ENCODE peak calls at places on chromosomes 13 and 19, in six cellular contexts. D, K, Z, Q, M and W are unnamed samples.

GRCh38 chr13:79328510-79328909 is 77.5 kb downstream of the RBM26 start:
- DNase-seq in D (no peak), K (no peak), Z (no peak), Q (no peak), M (no peak), W (no peak)

GRCh38 chr19:40633207-40633606 is 32.0 kb downstream of the LTBP4 start:
- DNase-seq in D (no peak), K (peak), Z (no peak), Q (no peak), M (no peak), W (peak)

GRCh38 chr19:14434543-14435319 is 1.6 kb downstream of the PKN1 start:
- DNase-seq in D (peak), K (peak), Z (peak), Q (peak), M (no peak), W (peak)

GRCh38 chr19:41753936-41754529 is 1.3 kb upstream of the CEACAM6 start:
- DNase-seq in D (peak), K (peak), Z (no peak), Q (peak), M (peak), W (peak)

GRCh38 chr13:37134411-37135041 is 29.1 kb upstream of the CSNK1A1L start:
- DNase-seq in D (no peak), K (peak), Z (no peak), Q (no peak), M (no peak), W (peak)

GRCh38 chr13:66513728-66514127 is 716.4 kb downstream of the PCDH9 start:
- DNase-seq in D (no peak), K (no peak), Z (no peak), Q (no peak), M (no peak), W (peak)

GRCh38 chr13:40061466-40062450 is 406.3 kb downstream of the COG6 start:
- DNase-seq in D (no peak), K (peak), Z (no peak), Q (no peak), M (no peak), W (peak)

GRCh38 chr19:16627194-16627927 is 643 bp downstream of the MED26 start:
- DNase-seq in D (peak), K (peak), Z (peak), Q (no peak), M (no peak), W (peak)

GRCh38 chr13:106593131-106593530 is 25.2 kb upstream of the ARGLU1 start:
- DNase-seq in D (no peak), K (no peak), Z (no peak), Q (no peak), M (no peak), W (no peak)

DNA sequence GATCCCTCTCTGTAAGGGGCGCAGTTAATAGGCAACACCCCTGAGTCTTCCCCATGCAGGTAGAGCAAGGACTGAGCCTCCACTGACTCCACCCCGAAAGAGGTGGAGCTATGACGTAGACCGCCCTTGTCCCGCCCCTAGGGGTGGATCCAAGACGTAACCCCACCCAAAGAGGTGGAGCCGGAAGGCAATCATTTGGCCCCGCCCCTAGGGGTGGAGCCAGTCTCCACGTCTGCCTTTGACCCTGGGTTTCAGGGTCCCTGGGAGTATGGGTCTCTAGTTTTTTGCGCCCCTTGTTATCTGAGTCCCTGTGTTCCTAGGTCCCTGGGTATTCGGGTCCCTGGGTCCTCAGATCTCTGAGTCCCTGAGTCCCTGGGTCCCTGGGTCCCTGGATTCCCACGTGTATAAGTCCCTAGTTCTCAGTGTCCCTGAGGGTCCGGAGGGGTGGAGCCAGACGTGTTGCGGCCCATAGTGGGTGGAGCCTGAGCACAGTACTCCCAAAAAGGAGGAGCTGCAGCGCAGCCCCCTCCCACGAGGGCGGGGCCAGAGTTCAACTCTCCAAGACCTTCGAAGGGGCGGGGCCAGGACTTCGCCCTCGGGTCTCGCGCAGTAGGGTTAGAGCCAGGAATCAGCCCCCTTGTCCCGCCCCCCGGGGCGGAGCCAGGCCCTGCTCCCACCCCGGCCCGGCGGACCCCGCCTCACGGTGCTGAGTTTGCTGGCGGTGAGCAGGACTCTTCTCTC is 5.3 kb downstream of the DENND1C start:
- DNase-seq in D (no peak), K (peak), Z (peak), Q (no peak), M (no peak), W (peak)
- H3K4me3 ChIP-seq in D (no peak), K (no peak), Z (peak), Q (no peak), M (no peak), W (peak)

GRCh38 chr13:96984061-96984508 is 10.2 kb downstream of the OXGR1 start:
- DNase-seq in D (no peak), K (no peak), Z (no peak), Q (no peak), M (no peak), W (peak)
- TF ChIP-seq CTCF in D (peak), K (peak), Z (no peak), Q (no peak), M (peak), W (peak)

GRCh38 chr19:13026478-13026999 is 31.3 kb downstream of the NFIX start:
- DNase-seq in D (no peak), K (peak), Z (no peak), Q (no peak), M (no peak), W (no peak)

GRCh38 chr19:13023666-13024065 is 28.4 kb downstream of the NFIX start:
- DNase-seq in D (no peak), K (peak), Z (no peak), Q (no peak), M (no peak), W (no peak)

GRCh38 chr19:13025819-13026477 is 30.7 kb downstream of the NFIX start:
- DNase-seq in D (no peak), K (no peak), Z (no peak), Q (no peak), M (no peak), W (no peak)

GRCh38 chr19:13024126-13024957 is 29.1 kb downstream of the NFIX start:
- DNase-seq in D (no peak), K (peak), Z (no peak), Q (no peak), M (no peak), W (peak)

GRCh38 chr19:13024958-13025653 is 29.8 kb downstream of the NFIX start:
- DNase-seq in D (no peak), K (peak), Z (no peak), Q (no peak), M (no peak), W (no peak)
- H3K4me3 ChIP-seq in D (peak), K (peak), Z (peak), Q (peak), M (no peak), W (peak)

DNA sequence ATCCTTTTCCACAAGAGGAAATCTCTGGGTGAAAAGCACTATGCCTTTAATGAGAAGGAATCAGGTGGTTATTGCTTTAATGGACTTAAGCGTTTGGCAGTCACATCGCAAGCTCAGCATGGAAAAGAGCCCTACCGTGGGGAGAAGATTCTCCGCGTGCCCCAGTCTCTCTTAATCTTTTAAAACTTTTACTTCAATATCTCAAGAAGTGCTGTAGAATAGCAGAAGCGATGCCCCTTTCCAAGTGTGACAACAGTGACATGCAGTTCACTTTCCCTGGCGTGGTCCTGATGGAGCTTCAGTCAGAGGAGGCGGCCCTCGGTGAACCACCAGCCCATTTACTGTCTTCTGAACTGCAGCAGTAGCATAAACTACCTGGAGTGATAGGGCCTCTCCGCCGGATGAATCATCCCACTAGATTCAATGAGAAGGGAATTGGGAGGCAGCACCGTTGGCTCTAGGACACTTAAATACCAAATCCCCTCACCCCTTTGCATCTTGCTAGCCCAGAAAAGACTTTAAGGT is 112.7 kb upstream of the GPR12 start:
- DNase-seq in D (no peak), K (no peak), Z (no peak), Q (no peak), M (no peak), W (no peak)
- TF ChIP-seq CTCF in D (no peak), K (no peak), Z (no peak), Q (no peak), M (no peak), W (no peak)

GRCh38 chr19:53908106-53908932 is 759 bp upstream of the CACNG7 start:
- DNase-seq in D (peak), K (peak), Z (peak), Q (no peak), M (peak), W (peak)
- H3K4me3 ChIP-seq in D (no peak), K (peak), Z (no peak), Q (no peak), M (peak), W (no peak)

GRCh38 chr13:113086031-113086750 is 19.4 kb upstream of the F7 start:
- DNase-seq in D (no peak), K (no peak), Z (peak), Q (no peak), M (peak), W (no peak)
- TF ChIP-seq CTCF in D (no peak), K (no peak), Z (no peak), Q (peak), M (peak), W (peak)

GRCh38 chr19:49812997-49813861 is at the start of gene FUZ:
- DNase-seq in D (peak), K (peak), Z (peak), Q (peak), M (peak), W (peak)

GRCh38 chr19:49812452-49812996 is 568 bp downstream of the FUZ start:
- DNase-seq in D (no peak), K (no peak), Z (no peak), Q (no peak), M (no peak), W (no peak)

GRCh38 chr19:49811328-49811727 is 1.8 kb downstream of the FUZ start:
- DNase-seq in D (no peak), K (no peak), Z (no peak), Q (no peak), M (no peak), W (no peak)

GRCh38 chr19:49816616-49817015 is 1.5 kb upstream of the MED25 start:
- DNase-seq in D (no peak), K (no peak), Z (no peak), Q (no peak), M (no peak), W (no peak)

GRCh38 chr19:49814010-49814409 is 918 bp upstream of the FUZ start:
- DNase-seq in D (no peak), K (no peak), Z (no peak), Q (no peak), M (no peak), W (no peak)
- H3K4me3 ChIP-seq in D (no peak), K (peak), Z (peak), Q (no peak), M (peak), W (peak)

DNA sequence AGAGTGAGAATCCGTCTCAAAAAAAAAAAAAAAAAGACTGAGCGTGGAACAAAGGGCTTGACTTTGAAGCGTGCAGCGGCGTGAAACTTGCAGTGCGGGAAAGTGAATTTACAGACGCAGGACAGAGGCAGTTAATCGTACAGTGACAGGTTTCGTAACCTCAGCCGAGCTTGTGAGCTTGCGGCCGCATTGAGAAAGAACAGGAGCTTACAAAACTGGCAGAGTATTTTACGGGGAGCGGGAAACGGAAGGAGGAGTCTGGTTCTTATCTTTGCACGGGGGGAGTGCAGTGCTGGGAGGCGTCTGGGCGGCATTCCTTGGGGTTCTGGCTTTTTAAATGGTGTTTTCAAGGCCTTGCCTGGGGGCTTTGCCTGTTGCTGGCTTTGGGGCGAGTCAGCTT is 6.0 kb upstream of the BSG start:
- DNase-seq in D (no peak), K (peak), Z (no peak), Q (no peak), M (no peak), W (no peak)
- TF ChIP-seq CTCF in D (no peak), K (no peak), Z (no peak), Q (no peak), M (no peak), W (no peak)

GRCh38 chr19:33301900-33302174 is 497 bp downstream of the CEBPA start:
- DNase-seq in D (no peak), K (no peak), Z (no peak), Q (no peak), M (no peak), W (no peak)

GRCh38 chr19:33302974-33303790 is 848 bp upstream of the CEBPA start:
- DNase-seq in D (no peak), K (peak), Z (peak), Q (no peak), M (peak), W (peak)

GRCh38 chr19:33300016-33300981 is 2.0 kb downstream of the CEBPA start:
- DNase-seq in D (no peak), K (peak), Z (no peak), Q (no peak), M (no peak), W (no peak)

GRCh38 chr19:33302175-33302973 is at the start of gene CEBPA:
- DNase-seq in D (peak), K (peak), Z (peak), Q (no peak), M (peak), W (peak)

DNA sequence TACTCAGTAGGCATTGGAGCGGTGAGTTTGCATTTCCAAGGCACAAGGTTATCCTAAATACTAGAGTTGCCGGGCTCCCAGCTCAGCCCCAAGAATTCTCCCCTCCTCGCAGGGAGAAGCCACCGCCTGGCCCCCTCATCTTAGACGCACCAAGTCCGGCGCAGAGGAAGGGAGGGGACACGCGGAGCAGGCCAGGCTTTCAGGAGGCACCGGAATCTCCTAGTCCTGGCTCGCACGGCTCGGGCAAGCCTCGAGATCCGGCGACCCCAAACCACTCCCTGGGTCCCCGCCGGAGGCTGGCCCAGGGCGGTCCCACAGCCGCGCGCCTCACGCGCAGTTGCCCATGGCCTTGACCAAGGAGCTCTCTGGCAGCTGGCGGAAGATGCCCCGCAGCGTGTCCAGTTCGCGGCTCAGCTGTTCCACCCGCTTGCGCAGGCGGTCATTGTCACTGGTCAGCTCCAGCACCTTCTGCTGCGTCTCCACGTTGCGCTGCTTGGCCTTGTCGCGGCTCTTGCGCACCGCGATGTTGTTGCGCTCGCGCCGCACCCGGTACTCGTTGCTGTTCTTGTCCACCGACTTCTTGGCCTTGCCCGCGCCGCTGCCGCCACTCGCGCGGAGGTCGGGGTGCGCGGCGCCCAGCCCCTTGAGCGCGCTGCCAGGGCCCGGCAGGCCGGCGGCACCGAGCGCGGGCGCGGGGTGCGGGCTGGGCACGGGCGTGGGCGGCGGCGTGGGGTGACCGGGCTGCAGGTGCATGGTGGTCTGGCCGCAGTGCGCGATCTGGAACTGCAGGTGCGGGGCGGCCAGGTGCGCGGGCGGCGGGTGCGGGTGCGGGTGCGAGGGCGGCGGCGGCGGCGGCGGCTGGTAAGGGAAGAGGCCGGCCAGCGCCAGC is 1.1 kb downstream of the CEBPA start:
- DNase-seq in D (no peak), K (peak), Z (no peak), Q (no peak), M (peak), W (no peak)
- H3K4me3 ChIP-seq in D (peak), K (peak), Z (peak), Q (no peak), M (peak), W (no peak)